ENCODE peak calls at places on chromosome 18, in nine cellular contexts. One of them, this sample, is unnamed.

GRCh38 chr18:340044-340443 is 72.2 kb upstream of the THOC1 start:
- DNase-seq in left ventricle myocardium inferior: no peak
- DNase-seq in H9: no peak
- DNase-seq in thoracic aorta: no peak
- DNase-seq in IMR-90: no peak
- DNase-seq in heart right ventricle: no peak
- DNase-seq in GM23248: no peak
- DNase-seq in CD8-positive, alpha-beta memory T cell: no peak
- DNase-seq in testis: peak; percentile 69
- DNase-seq in this sample: no peak

GRCh38 chr18:68314403-68314802 is 400.5 kb downstream of the TMX3 start:
- DNase-seq in left ventricle myocardium inferior: no peak
- DNase-seq in H9: no peak
- DNase-seq in thoracic aorta: no peak
- DNase-seq in IMR-90: peak; percentile 35
- DNase-seq in heart right ventricle: no peak
- DNase-seq in GM23248: peak; percentile 4
- DNase-seq in CD8-positive, alpha-beta memory T cell: no peak
- DNase-seq in testis: no peak
- DNase-seq in this sample: no peak

GRCh38 chr18:45993441-45993840 is 26.3 kb upstream of the EPG5 start:
- DNase-seq in left ventricle myocardium inferior: no peak
- DNase-seq in H9: no peak
- DNase-seq in thoracic aorta: no peak
- DNase-seq in IMR-90: peak; percentile 91
- DNase-seq in heart right ventricle: no peak
- DNase-seq in GM23248: peak; percentile 85
- DNase-seq in CD8-positive, alpha-beta memory T cell: no peak
- DNase-seq in testis: no peak
- DNase-seq in this sample: no peak

GRCh38 chr18:27713037-27713726 is 463.7 kb downstream of the CDH2 start:
- DNase-seq in left ventricle myocardium inferior: no peak
- DNase-seq in H9: no peak
- DNase-seq in thoracic aorta: no peak
- DNase-seq in IMR-90: no peak
- DNase-seq in heart right ventricle: no peak
- DNase-seq in GM23248: peak; percentile 3
- DNase-seq in CD8-positive, alpha-beta memory T cell: no peak
- DNase-seq in testis: no peak
- DNase-seq in this sample: no peak

GRCh38 chr18:50819727-50820378 is at the start of gene MRO:
- DNase-seq in left ventricle myocardium inferior: peak; percentile 87
- DNase-seq in H9: peak; percentile 84
- DNase-seq in thoracic aorta: peak; percentile 28
- DNase-seq in IMR-90: peak; percentile 60
- DNase-seq in heart right ventricle: peak; percentile 78
- DNase-seq in GM23248: peak; percentile 85
- DNase-seq in CD8-positive, alpha-beta memory T cell: peak; percentile 69
- DNase-seq in testis: peak; percentile 93
- DNase-seq in this sample: peak; percentile 33

GRCh38 chr18:66558773-66559172 is 45.1 kb downstream of the CDH19 start:
- DNase-seq in left ventricle myocardium inferior: no peak
- DNase-seq in H9: no peak
- DNase-seq in thoracic aorta: no peak
- DNase-seq in IMR-90: no peak
- DNase-seq in heart right ventricle: no peak
- DNase-seq in GM23248: no peak
- DNase-seq in CD8-positive, alpha-beta memory T cell: no peak
- DNase-seq in testis: no peak
- DNase-seq in this sample: no peak

GRCh38 chr18:4468515-4468914 is 13.4 kb upstream of the DLGAP1 start:
- DNase-seq in left ventricle myocardium inferior: no peak
- DNase-seq in H9: no peak
- DNase-seq in thoracic aorta: no peak
- DNase-seq in IMR-90: no peak
- DNase-seq in heart right ventricle: no peak
- DNase-seq in GM23248: no peak
- DNase-seq in CD8-positive, alpha-beta memory T cell: no peak
- DNase-seq in testis: no peak
- DNase-seq in this sample: no peak

GRCh38 chr18:32732165-32732564 is 40.7 kb downstream of the KLHL14 start:
- DNase-seq in left ventricle myocardium inferior: no peak
- DNase-seq in H9: no peak
- DNase-seq in thoracic aorta: no peak
- DNase-seq in IMR-90: no peak
- DNase-seq in heart right ventricle: no peak
- DNase-seq in GM23248: no peak
- DNase-seq in CD8-positive, alpha-beta memory T cell: no peak
- DNase-seq in testis: no peak
- DNase-seq in this sample: no peak

GRCh38 chr18:46265190-46266156 is 161.3 kb downstream of the HAUS1 start:
- DNase-seq in left ventricle myocardium inferior: no peak
- DNase-seq in H9: no peak
- DNase-seq in thoracic aorta: no peak
- DNase-seq in IMR-90: no peak
- DNase-seq in heart right ventricle: no peak
- DNase-seq in GM23248: no peak
- DNase-seq in CD8-positive, alpha-beta memory T cell: no peak
- DNase-seq in testis: no peak
- DNase-seq in this sample: no peak

GRCh38 chr18:79519751-79520472 is 124.2 kb downstream of the NFATC1 start:
- DNase-seq in left ventricle myocardium inferior: no peak
- DNase-seq in H9: peak; percentile 50
- DNase-seq in thoracic aorta: no peak
- DNase-seq in IMR-90: peak; percentile 38
- DNase-seq in heart right ventricle: peak; percentile 4
- DNase-seq in GM23248: no peak
- DNase-seq in CD8-positive, alpha-beta memory T cell: peak; percentile 18
- DNase-seq in testis: peak; percentile 26
- DNase-seq in this sample: no peak

GRCh38 chr18:34122724-34123334 is 101.9 kb downstream of the NOL4 start:
- DNase-seq in left ventricle myocardium inferior: no peak
- DNase-seq in H9: peak; percentile 33
- DNase-seq in thoracic aorta: no peak
- DNase-seq in IMR-90: peak; percentile 53
- DNase-seq in heart right ventricle: peak; percentile 7
- DNase-seq in GM23248: peak; percentile 76
- DNase-seq in CD8-positive, alpha-beta memory T cell: no peak
- DNase-seq in testis: peak; percentile 65
- DNase-seq in this sample: no peak

GRCh38 chr18:26439537-26439936 is 108.8 kb downstream of the KCTD1 start:
- DNase-seq in left ventricle myocardium inferior: no peak
- DNase-seq in H9: peak; percentile 4
- DNase-seq in thoracic aorta: no peak
- DNase-seq in IMR-90: no peak
- DNase-seq in heart right ventricle: no peak
- DNase-seq in GM23248: no peak
- DNase-seq in CD8-positive, alpha-beta memory T cell: no peak
- DNase-seq in testis: no peak
- DNase-seq in this sample: no peak

GRCh38 chr18:31424383-31424988 is 23.1 kb upstream of the DSG3 start:
- DNase-seq in left ventricle myocardium inferior: no peak
- DNase-seq in H9: peak; percentile 65
- DNase-seq in thoracic aorta: no peak
- DNase-seq in IMR-90: peak; percentile 20
- DNase-seq in heart right ventricle: no peak
- DNase-seq in GM23248: peak; percentile 11
- DNase-seq in CD8-positive, alpha-beta memory T cell: no peak
- DNase-seq in testis: peak; percentile 61
- DNase-seq in this sample: no peak

GRCh38 chr18:32469190-32469611 is 1.5 kb downstream of the GAREM1 start:
- DNase-seq in left ventricle myocardium inferior: peak; percentile 24
- DNase-seq in H9: no peak
- DNase-seq in thoracic aorta: no peak
- DNase-seq in IMR-90: peak; percentile 36
- DNase-seq in heart right ventricle: peak; percentile 30
- DNase-seq in GM23248: peak; percentile 59
- DNase-seq in CD8-positive, alpha-beta memory T cell: no peak
- DNase-seq in testis: peak; percentile 41
- DNase-seq in this sample: no peak

GRCh38 chr18:4283746-4284291 is 171.3 kb downstream of the DLGAP1 start:
- DNase-seq in left ventricle myocardium inferior: no peak
- DNase-seq in H9: no peak
- DNase-seq in thoracic aorta: no peak
- DNase-seq in IMR-90: no peak
- DNase-seq in heart right ventricle: no peak
- DNase-seq in GM23248: no peak
- DNase-seq in CD8-positive, alpha-beta memory T cell: no peak
- DNase-seq in testis: no peak
- DNase-seq in this sample: no peak

GRCh38 chr18:79680100-79680879 is 687 bp downstream of the CTDP1 start:
- DNase-seq in left ventricle myocardium inferior: no peak
- DNase-seq in H9: no peak
- DNase-seq in thoracic aorta: no peak
- DNase-seq in IMR-90: peak; percentile 52
- DNase-seq in heart right ventricle: peak; percentile 25
- DNase-seq in GM23248: peak; percentile 87
- DNase-seq in CD8-positive, alpha-beta memory T cell: peak; percentile 57
- DNase-seq in testis: peak; percentile 60
- DNase-seq in this sample: no peak

GRCh38 chr18:69567813-69568488 is 167.3 kb downstream of the DOK6 start:
- DNase-seq in left ventricle myocardium inferior: no peak
- DNase-seq in H9: no peak
- DNase-seq in thoracic aorta: no peak
- DNase-seq in IMR-90: no peak
- DNase-seq in heart right ventricle: no peak
- DNase-seq in GM23248: no peak
- DNase-seq in CD8-positive, alpha-beta memory T cell: no peak
- DNase-seq in testis: no peak
- DNase-seq in this sample: no peak

GRCh38 chr18:33375829-33376228 is 64.7 kb downstream of the CCDC178 start:
- DNase-seq in left ventricle myocardium inferior: no peak
- DNase-seq in H9: no peak
- DNase-seq in thoracic aorta: no peak
- DNase-seq in IMR-90: no peak
- DNase-seq in heart right ventricle: no peak
- DNase-seq in GM23248: no peak
- DNase-seq in CD8-positive, alpha-beta memory T cell: no peak
- DNase-seq in testis: no peak
- DNase-seq in this sample: no peak

GRCh38 chr18:61006687-61007224 is 326.5 kb upstream of the CDH20 start:
- DNase-seq in left ventricle myocardium inferior: no peak
- DNase-seq in H9: no peak
- DNase-seq in thoracic aorta: no peak
- DNase-seq in IMR-90: no peak
- DNase-seq in heart right ventricle: no peak
- DNase-seq in GM23248: no peak
- DNase-seq in CD8-positive, alpha-beta memory T cell: no peak
- DNase-seq in testis: no peak
- DNase-seq in this sample: no peak

GRCh38 chr18:69935319-69936190 is 12.1 kb downstream of the CD226 start:
- DNase-seq in left ventricle myocardium inferior: no peak
- DNase-seq in H9: no peak
- DNase-seq in thoracic aorta: no peak
- DNase-seq in IMR-90: no peak
- DNase-seq in heart right ventricle: no peak
- DNase-seq in GM23248: peak; percentile 39
- DNase-seq in CD8-positive, alpha-beta memory T cell: peak; percentile 92
- DNase-seq in testis: no peak
- DNase-seq in this sample: no peak

GRCh38 chr18:35707674-35708073 is 126.1 kb downstream of the GALNT1 start:
- DNase-seq in left ventricle myocardium inferior: no peak
- DNase-seq in H9: no peak
- DNase-seq in thoracic aorta: no peak
- DNase-seq in IMR-90: no peak
- DNase-seq in heart right ventricle: peak; percentile 12
- DNase-seq in GM23248: no peak
- DNase-seq in CD8-positive, alpha-beta memory T cell: no peak
- DNase-seq in testis: peak; percentile 28
- DNase-seq in this sample: no peak

GRCh38 chr18:58865009-58865345 is 300 bp downstream of the ZNF532 start:
- DNase-seq in left ventricle myocardium inferior: no peak
- DNase-seq in H9: no peak
- DNase-seq in thoracic aorta: no peak
- DNase-seq in IMR-90: no peak
- DNase-seq in heart right ventricle: no peak
- DNase-seq in GM23248: no peak
- DNase-seq in CD8-positive, alpha-beta memory T cell: no peak
- DNase-seq in testis: no peak
- DNase-seq in this sample: no peak
- H3K4me1 ChIP-seq in left ventricle myocardium inferior: peaks cover 82% of the 10 kb centered on the region
- H3K4me1 ChIP-seq in H9: peaks cover 12% of the 10 kb centered on the region
- H3K4me1 ChIP-seq in thoracic aorta: peaks cover 59% of the 10 kb centered on the region
- H3K4me1 ChIP-seq in IMR-90: peaks cover 32% of the 10 kb centered on the region
- H3K4me1 ChIP-seq in heart right ventricle: peaks cover 66% of the 10 kb centered on the region
- H3K4me1 ChIP-seq in GM23248: peaks cover 68% of the 10 kb centered on the region
- H3K4me1 ChIP-seq in CD8-positive, alpha-beta memory T cell: no peaks in the 10 kb centered on the region
- H3K4me1 ChIP-seq in testis: peaks cover 60% of the 10 kb centered on the region
- H3K4me1 ChIP-seq in this sample: peaks cover 21% of the 10 kb centered on the region

GRCh38 chr18:2797951-2798350 is 48.9 kb upstream of the EMILIN2 start:
- DNase-seq in left ventricle myocardium inferior: no peak
- DNase-seq in H9: no peak
- DNase-seq in thoracic aorta: no peak
- DNase-seq in IMR-90: no peak
- DNase-seq in heart right ventricle: no peak
- DNase-seq in GM23248: no peak
- DNase-seq in CD8-positive, alpha-beta memory T cell: no peak
- DNase-seq in testis: no peak
- DNase-seq in this sample: no peak

GRCh38 chr18:2794159-2794558 is 52.6 kb upstream of the EMILIN2 start:
- DNase-seq in left ventricle myocardium inferior: no peak
- DNase-seq in H9: peak; percentile 32
- DNase-seq in thoracic aorta: no peak
- DNase-seq in IMR-90: no peak
- DNase-seq in heart right ventricle: no peak
- DNase-seq in GM23248: no peak
- DNase-seq in CD8-positive, alpha-beta memory T cell: no peak
- DNase-seq in testis: no peak
- DNase-seq in this sample: no peak

GRCh38 chr18:2799369-2799768 is 47.4 kb upstream of the EMILIN2 start:
- DNase-seq in left ventricle myocardium inferior: no peak
- DNase-seq in H9: no peak
- DNase-seq in thoracic aorta: no peak
- DNase-seq in IMR-90: no peak
- DNase-seq in heart right ventricle: no peak
- DNase-seq in GM23248: no peak
- DNase-seq in CD8-positive, alpha-beta memory T cell: no peak
- DNase-seq in testis: no peak
- DNase-seq in this sample: no peak
- H3K4me1 ChIP-seq in left ventricle myocardium inferior: no peaks in the 10 kb centered on the region
- H3K4me1 ChIP-seq in H9: no peaks in the 10 kb centered on the region
- H3K4me1 ChIP-seq in thoracic aorta: no peaks in the 10 kb centered on the region
- H3K4me1 ChIP-seq in IMR-90: no peaks in the 10 kb centered on the region
- H3K4me1 ChIP-seq in heart right ventricle: no peaks in the 10 kb centered on the region
- H3K4me1 ChIP-seq in GM23248: no peaks in the 10 kb centered on the region
- H3K4me1 ChIP-seq in CD8-positive, alpha-beta memory T cell: no peaks in the 10 kb centered on the region
- H3K4me1 ChIP-seq in testis: peaks cover 4% of the 10 kb centered on the region
- H3K4me1 ChIP-seq in this sample: no peaks in the 10 kb centered on the region

GRCh38 chr18:58867281-58867961 is 2.7 kb downstream of the ZNF532 start:
- DNase-seq in left ventricle myocardium inferior: no peak
- DNase-seq in H9: peak; percentile 88
- DNase-seq in thoracic aorta: no peak
- DNase-seq in IMR-90: no peak
- DNase-seq in heart right ventricle: no peak
- DNase-seq in GM23248: peak; percentile 45
- DNase-seq in CD8-positive, alpha-beta memory T cell: no peak
- DNase-seq in testis: peak; percentile 28
- DNase-seq in this sample: no peak
- H3K4me1 ChIP-seq in left ventricle myocardium inferior: peaks cover 75% of the 10 kb centered on the region
- H3K4me1 ChIP-seq in H9: peaks cover 10% of the 10 kb centered on the region
- H3K4me1 ChIP-seq in thoracic aorta: peaks cover 52% of the 10 kb centered on the region
- H3K4me1 ChIP-seq in IMR-90: peaks cover 41% of the 10 kb centered on the region
- H3K4me1 ChIP-seq in heart right ventricle: peaks cover 52% of the 10 kb centered on the region
- H3K4me1 ChIP-seq in GM23248: peaks cover 56% of the 10 kb centered on the region
- H3K4me1 ChIP-seq in CD8-positive, alpha-beta memory T cell: no peaks in the 10 kb centered on the region
- H3K4me1 ChIP-seq in testis: peaks cover 48% of the 10 kb centered on the region
- H3K4me1 ChIP-seq in this sample: peaks cover 36% of the 10 kb centered on the region

GRCh38 chr18:44795241-44795640 is 114.6 kb downstream of the SETBP1 start:
- DNase-seq in left ventricle myocardium inferior: no peak
- DNase-seq in H9: no peak
- DNase-seq in thoracic aorta: no peak
- DNase-seq in IMR-90: no peak
- DNase-seq in heart right ventricle: no peak
- DNase-seq in GM23248: no peak
- DNase-seq in CD8-positive, alpha-beta memory T cell: no peak
- DNase-seq in testis: no peak
- DNase-seq in this sample: no peak
- H3K4me1 ChIP-seq in left ventricle myocardium inferior: peaks cover 71% of the 10 kb centered on the region
- H3K4me1 ChIP-seq in H9: no peaks in the 10 kb centered on the region
- H3K4me1 ChIP-seq in thoracic aorta: peaks cover 34% of the 10 kb centered on the region
- H3K4me1 ChIP-seq in IMR-90: peaks cover 3% of the 10 kb centered on the region
- H3K4me1 ChIP-seq in heart right ventricle: peaks cover 40% of the 10 kb centered on the region
- H3K4me1 ChIP-seq in GM23248: peaks cover 11% of the 10 kb centered on the region
- H3K4me1 ChIP-seq in CD8-positive, alpha-beta memory T cell: no peaks in the 10 kb centered on the region
- H3K4me1 ChIP-seq in testis: peaks cover 15% of the 10 kb centered on the region
- H3K4me1 ChIP-seq in this sample: no peaks in the 10 kb centered on the region